ENCODE peak calls at places on chromosomes 2 and 18, in five cellular contexts. V, U, Y, D and W are unnamed samples.

GRCh38 chr2:166373951-166374350 is 1.8 kb downstream of the SCN9A start:
- DNase-seq in V (peak; percentile 95), U (no peak), Y (peak; percentile 9), D (no peak), W (no peak)

GRCh38 chr2:196169521-196169920 is 1.9 kb downstream of the STK17B start:
- DNase-seq in V (no peak), U (no peak), Y (no peak), D (no peak), W (no peak)

GRCh38 chr2:168030862-168031624 is 216.4 kb downstream of the STK39 start:
- DNase-seq in V (peak; percentile 95), U (no peak), Y (no peak), D (no peak), W (peak; percentile 68)

GRCh38 chr18:62881509-62882016 is 166.2 kb downstream of the PHLPP1 start:
- DNase-seq in V (peak; percentile 95), U (no peak), Y (no peak), D (no peak), W (peak; percentile 20)

GRCh38 chr2:236546561-236546961 is 23.1 kb upstream of the ACKR3 start:
- DNase-seq in V (no peak), U (peak; percentile 26), Y (no peak), D (peak; percentile 66), W (peak; percentile 75)

GRCh38 chr2:19786408-19787058 is 115.2 kb downstream of the TTC32 start:
- DNase-seq in V (peak; percentile 86), U (no peak), Y (no peak), D (no peak), W (peak; percentile 24)

GRCh38 chr18:42742976-42743755 is 372.3 kb downstream of the RIT2 start:
- DNase-seq in V (no peak), U (no peak), Y (no peak), D (no peak), W (no peak)

GRCh38 chr18:78696698-78697435 is 282.8 kb upstream of the SALL3 start:
- DNase-seq in V (no peak), U (no peak), Y (no peak), D (no peak), W (no peak)

GRCh38 chr18:31049189-31049588 is 6.6 kb upstream of the DSC3 start:
- DNase-seq in V (no peak), U (no peak), Y (no peak), D (no peak), W (peak; percentile 27)

GRCh38 chr2:176999331-176999730 is 213.3 kb upstream of the HNRNPA3 start:
- DNase-seq in V (peak; percentile 1), U (no peak), Y (no peak), D (peak; percentile 17), W (peak; percentile 69)

GRCh38 chr2:102110596-102111334 is 31.8 kb upstream of the IL1R1 start:
- DNase-seq in V (no peak), U (no peak), Y (no peak), D (no peak), W (peak; percentile 35)

GRCh38 chr2:176653856-176654443 is 384.7 kb downstream of the MTX2 start:
- DNase-seq in V (peak; percentile 55), U (no peak), Y (peak; percentile 70), D (peak; percentile 19), W (peak; percentile 78)

GRCh38 chr2:83587309-83587708 is 871.8 kb downstream of the SUCLG1 start:
- DNase-seq in V (no peak), U (no peak), Y (no peak), D (no peak), W (no peak)

GRCh38 chr18:59617468-59617932 is 79.7 kb downstream of the CCBE1 start:
- DNase-seq in V (no peak), U (no peak), Y (no peak), D (no peak), W (no peak)

GRCh38 chr18:49022311-49023280 is 71.8 kb upstream of the SMAD7 start:
- DNase-seq in V (no peak), U (no peak), Y (peak; percentile 7), D (no peak), W (no peak)

GRCh38 chr18:32831781-32832180 is 59.0 kb upstream of the KLHL14 start:
- DNase-seq in V (no peak), U (no peak), Y (no peak), D (no peak), W (no peak)

GRCh38 chr2:111965062-111965461 is 66.7 kb downstream of the MERTK start:
- DNase-seq in V (no peak), U (no peak), Y (no peak), D (no peak), W (no peak)

GRCh38 chr2:147450661-147451060 is 394.2 kb upstream of the ACVR2A start:
- DNase-seq in V (no peak), U (no peak), Y (no peak), D (no peak), W (no peak)

GRCh38 chr18:62105373-62105772 is 81.5 kb downstream of the PIGN start:
- DNase-seq in V (peak; percentile 62), U (no peak), Y (no peak), D (no peak), W (no peak)

GRCh38 chr2:23486676-23487075 is 101.7 kb downstream of the KLHL29 start:
- DNase-seq in V (peak; percentile 70), U (no peak), Y (no peak), D (no peak), W (no peak)

GRCh38 chr2:110813896-110814295 is 81.5 kb downstream of the ACOXL start:
- DNase-seq in V (no peak), U (no peak), Y (no peak), D (no peak), W (no peak)

GRCh38 chr2:218125626-218126080 is at the start of gene CXCR2:
- DNase-seq in V (no peak), U (no peak), Y (no peak), D (no peak), W (peak; percentile 40)
- H3K4me3 ChIP-seq in V (no peak within 1 kb of the TSS), U (no peak within 1 kb of the TSS), Y (no peak within 1 kb of the TSS), D (no peak within 1 kb of the TSS), W (peak within 1 kb of the TSS; percentile 36)

GRCh38 chr2:48568551-48568950 is 38.6 kb downstream of the STON1 start:
- DNase-seq in V (no peak), U (no peak), Y (no peak), D (no peak), W (no peak)

GRCh38 chr2:48569433-48569832 is 39.5 kb downstream of the STON1 start:
- DNase-seq in V (no peak), U (no peak), Y (no peak), D (no peak), W (no peak)

GRCh38 chr2:48562281-48562680 is 32.3 kb downstream of the STON1 start:
- DNase-seq in V (no peak), U (no peak), Y (no peak), D (no peak), W (no peak)

GRCh38 chr2:48567671-48568070 is 37.7 kb downstream of the STON1 start:
- DNase-seq in V (no peak), U (no peak), Y (no peak), D (no peak), W (no peak)

GRCh38 chr2:48566582-48566981 is 36.6 kb downstream of the STON1 start:
- DNase-seq in V (peak; percentile 17), U (no peak), Y (no peak), D (no peak), W (no peak)
- TF ChIP-seq CTCF in V (peak; percentile 38), U (no peak), Y (peak; percentile 10), D (peak; percentile 8), W (no peak)

DNA sequence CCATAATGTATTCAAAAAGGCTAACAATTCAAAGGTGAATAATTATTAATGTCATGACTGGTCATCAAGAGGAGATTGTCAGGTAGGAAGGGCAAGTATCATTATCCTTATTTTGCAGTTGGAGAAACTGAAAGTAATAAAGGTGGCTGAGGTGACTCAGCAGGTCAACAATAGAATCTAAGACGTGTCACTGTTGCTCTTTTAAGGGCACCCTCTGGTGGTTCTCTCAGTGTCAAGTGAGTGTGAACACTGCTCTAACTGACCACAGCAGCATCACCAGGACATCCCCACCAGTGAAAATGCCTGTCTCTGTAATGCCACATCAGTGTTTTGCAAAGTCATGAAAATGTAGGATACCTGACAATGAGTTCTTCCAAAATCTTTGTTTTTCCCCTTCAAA is 69.7 kb downstream of the DCC start:
- DNase-seq in V (no peak), U (no peak), Y (peak; percentile 8), D (peak; percentile 42), W (peak; percentile 82)
- H3K4me3 ChIP-seq in V (no peak overlapping the region), U (no peak overlapping the region), Y (no peak overlapping the region), D (no peak overlapping the region), W (peak overlapping the region; percentile 38)

GRCh38 chr2:17228461-17228860 is 289.8 kb downstream of the RAD51AP2 start:
- DNase-seq in V (no peak), U (no peak), Y (no peak), D (no peak), W (no peak)
- TF ChIP-seq CTCF in V (no peak), U (no peak), Y (no peak), D (no peak), W (no peak)

GRCh38 chr18:54689319-54689718 is 98.3 kb downstream of the DYNAP start:
- DNase-seq in V (no peak), U (no peak), Y (no peak), D (no peak), W (no peak)
- H3K4me3 ChIP-seq in V (no peak overlapping the region), U (no peak overlapping the region), Y (no peak overlapping the region), D (no peak overlapping the region), W (no peak overlapping the region)

DNA sequence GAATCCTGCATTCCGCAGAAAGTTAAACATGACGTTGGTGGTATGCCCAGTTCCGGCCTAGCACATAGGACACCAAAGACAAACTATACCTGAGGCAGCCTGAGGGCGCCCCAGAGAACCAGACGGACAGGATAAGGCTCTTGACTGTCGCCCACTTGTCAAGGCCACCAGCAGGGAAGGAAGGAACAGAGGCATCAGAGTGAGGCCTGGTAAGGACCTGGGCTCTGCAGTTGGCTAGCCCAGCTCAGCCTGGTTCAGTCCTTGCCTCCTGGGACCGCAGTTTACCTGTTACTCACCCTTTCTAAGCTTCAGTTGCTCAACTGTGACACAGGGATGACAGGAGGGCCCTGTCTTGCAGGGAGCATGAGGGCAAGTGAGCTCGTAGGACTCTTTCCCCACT is 82.1 kb downstream of the ACTR2 start:
- DNase-seq in V (no peak), U (no peak), Y (no peak), D (no peak), W (no peak)
- TF ChIP-seq CTCF in V (no peak), U (no peak), Y (no peak), D (no peak), W (no peak)